ENCODE peak calls at places on chromosome 3, in six cellular contexts. L is activated naive CD4-positive, alpha-beta T cell treated with anti-CD3 and anti-CD28 coated beads, Interleukin-2, amount 50 U/mL, for 16 hours; M is activated T-cell treated with anti-CD3 and anti-CD28 coated beads for 1 hour; E is CD14-positive monocyte; I is GDM1; A is HFF-Myc. T is an unnamed sample.

GRCh38 chr3:101166150-101166549 is 154.2 kb downstream of the IMPG2 start:
- DNase-seq in M (no peak), A (no peak), I (no peak), E (no peak), L (no peak), T (no peak)

GRCh38 chr3:181699171-181699903 is 12.4 kb upstream of the SOX2 start:
- DNase-seq in M (no peak), A (no peak), E (no peak), I (no peak), L (no peak), T (no peak)

GRCh38 chr3:12273045-12273695 is 15.7 kb upstream of the PPARG start:
- DNase-seq in I (no peak), E (no peak), A (no peak), M (no peak), L (no peak), T (no peak)

GRCh38 chr3:46693038-46693896 is at the start of gene ALS2CL:
- DNase-seq in A (no peak), L (peak; percentile 69), M (peak; percentile 61), E (no peak), I (no peak), T (peak; percentile 74)

GRCh38 chr3:121943434-121943833 is 49.2 kb downstream of the SLC15A2 start:
- DNase-seq in L (no peak), I (no peak), M (no peak), E (no peak), A (no peak), T (no peak)

GRCh38 chr3:156492801-156493261 is 62.1 kb downstream of the SSR3 start:
- DNase-seq in M (no peak), A (no peak), L (no peak), I (no peak), E (no peak), T (no peak)

GRCh38 chr3:190435618-190436017 is 14.1 kb downstream of the TMEM207 start:
- DNase-seq in A (no peak), E (no peak), I (no peak), L (no peak), M (no peak), T (no peak)

GRCh38 chr3:40725026-40725425 is 200.3 kb downstream of the ZNF621 start:
- DNase-seq in E (no peak), L (no peak), I (no peak), M (no peak), A (no peak), T (no peak)

GRCh38 chr3:143605661-143605950 is 242.7 kb downstream of the SLC9A9 start:
- DNase-seq in I (no peak), E (no peak), L (no peak), M (no peak), A (no peak), T (no peak)

GRCh38 chr3:53083496-53083895 is 37.6 kb upstream of the SFMBT1 start:
- DNase-seq in I (no peak), M (no peak), A (peak; percentile 69), L (no peak), E (no peak), T (peak; percentile 62)

GRCh38 chr3:179453967-179454366 is 2.7 kb upstream of the GNB4 start:
- DNase-seq in I (no peak), L (no peak), A (no peak), M (no peak), E (no peak), T (no peak)

GRCh38 chr3:11331101-11331500 is 58.9 kb downstream of the ATG7 start:
- DNase-seq in A (no peak), M (no peak), I (no peak), E (no peak), L (no peak), T (no peak)

GRCh38 chr3:17194116-17194515 is 309.4 kb downstream of the PLCL2 start:
- DNase-seq in M (no peak), E (no peak), A (no peak), L (no peak), I (no peak), T (no peak)

GRCh38 chr3:171459130-171459941 is 869 bp downstream of the TNIK start:
- DNase-seq in A (no peak), M (peak; percentile 42), L (peak; percentile 46), E (no peak), I (peak; percentile 20), T (no peak)

GRCh38 chr3:55909373-55909772 is 422.3 kb upstream of the WNT5A start:
- DNase-seq in A (no peak), I (no peak), E (no peak), L (no peak), M (no peak), T (no peak)

GRCh38 chr3:193240850-193241706 is at the start of gene PLAAT1:
- DNase-seq in A (peak; percentile 2), I (no peak), L (no peak), E (no peak), M (no peak), T (peak; percentile 68)